ENCODE peak calls at places on chromosomes 11 and 22, in seven cellular contexts. Y, J, D, C, R, P and B are unnamed samples.

GRCh38 chr11:117185739-117186430 is 7.3 kb downstream of the SIDT2 start:
- DNase-seq in P (no peak), D (no peak), R (no peak), C (peak; percentile 12), J (peak; percentile 26), Y (no peak), B (no peak)

GRCh38 chr11:59641156-59641555 is 25.6 kb upstream of the OSBP start:
- DNase-seq in R (no peak), C (no peak), P (no peak), J (no peak), D (no peak), Y (no peak), B (no peak)

GRCh38 chr11:61702701-61703312 is 22.6 kb downstream of the DAGLA start:
- DNase-seq in Y (no peak), D (no peak), P (no peak), R (no peak), J (no peak), C (no peak), B (no peak)

GRCh38 chr22:48720662-48721393 is 1106.8 kb downstream of the BRD1 start:
- DNase-seq in P (no peak), Y (no peak), J (no peak), R (no peak), D (no peak), C (no peak), B (no peak)

GRCh38 chr22:48239461-48240164 is 1477.2 kb downstream of the TBC1D22A start:
- DNase-seq in J (peak; percentile 77), R (no peak), C (peak; percentile 7), Y (no peak), P (no peak), D (no peak), B (no peak)

GRCh38 chr11:67284811-67285540 is 4.1 kb upstream of the ANKRD13D start:
- DNase-seq in Y (no peak), J (no peak), D (peak; percentile 12), P (no peak), R (peak; percentile 37), C (no peak), B (no peak)

GRCh38 chr22:50694099-50694498 is 21.5 kb downstream of the SHANK3 start:
- DNase-seq in J (no peak), P (no peak), C (no peak), Y (no peak), R (no peak), D (no peak), B (no peak)

GRCh38 chr11:86719781-86720463 is 47.5 kb upstream of the ME3 start:
- DNase-seq in C (no peak), P (no peak), D (no peak), R (no peak), Y (peak; percentile 56), J (peak; percentile 44), B (no peak)

GRCh38 chr22:46803031-46803880 is 40.8 kb downstream of the TBC1D22A start:
- DNase-seq in P (peak; percentile 86), C (peak; percentile 54), Y (peak; percentile 53), R (no peak), J (peak; percentile 90), D (no peak), B (peak; percentile 65)

GRCh38 chr11:116180806-116181600 is 591.8 kb downstream of the BUD13 start:
- DNase-seq in D (no peak), R (no peak), C (no peak), P (no peak), Y (no peak), J (peak; percentile 41), B (no peak)

GRCh38 chr11:73565804-73566203 is 32.1 kb downstream of the FAM168A start:
- DNase-seq in Y (no peak), R (no peak), D (no peak), J (no peak), C (no peak), P (no peak), B (no peak)

GRCh38 chr22:22925795-22926358 is 38.3 kb downstream of the IGLL5 start:
- DNase-seq in P (no peak), D (no peak), Y (no peak), C (no peak), J (no peak), R (no peak), B (no peak)

GRCh38 chr22:22925146-22925794 is 37.7 kb downstream of the IGLL5 start:
- DNase-seq in R (no peak), C (no peak), J (no peak), P (no peak), D (no peak), Y (no peak), B (no peak)

GRCh38 chr22:22927888-22928665 is 40.5 kb downstream of the IGLL5 start:
- DNase-seq in D (no peak), R (no peak), Y (no peak), P (no peak), J (no peak), C (no peak), B (no peak)

GRCh38 chr22:22927196-22927887 is 39.7 kb downstream of the IGLL5 start:
- DNase-seq in C (no peak), P (no peak), R (no peak), J (no peak), D (no peak), Y (no peak), B (no peak)

DNA sequence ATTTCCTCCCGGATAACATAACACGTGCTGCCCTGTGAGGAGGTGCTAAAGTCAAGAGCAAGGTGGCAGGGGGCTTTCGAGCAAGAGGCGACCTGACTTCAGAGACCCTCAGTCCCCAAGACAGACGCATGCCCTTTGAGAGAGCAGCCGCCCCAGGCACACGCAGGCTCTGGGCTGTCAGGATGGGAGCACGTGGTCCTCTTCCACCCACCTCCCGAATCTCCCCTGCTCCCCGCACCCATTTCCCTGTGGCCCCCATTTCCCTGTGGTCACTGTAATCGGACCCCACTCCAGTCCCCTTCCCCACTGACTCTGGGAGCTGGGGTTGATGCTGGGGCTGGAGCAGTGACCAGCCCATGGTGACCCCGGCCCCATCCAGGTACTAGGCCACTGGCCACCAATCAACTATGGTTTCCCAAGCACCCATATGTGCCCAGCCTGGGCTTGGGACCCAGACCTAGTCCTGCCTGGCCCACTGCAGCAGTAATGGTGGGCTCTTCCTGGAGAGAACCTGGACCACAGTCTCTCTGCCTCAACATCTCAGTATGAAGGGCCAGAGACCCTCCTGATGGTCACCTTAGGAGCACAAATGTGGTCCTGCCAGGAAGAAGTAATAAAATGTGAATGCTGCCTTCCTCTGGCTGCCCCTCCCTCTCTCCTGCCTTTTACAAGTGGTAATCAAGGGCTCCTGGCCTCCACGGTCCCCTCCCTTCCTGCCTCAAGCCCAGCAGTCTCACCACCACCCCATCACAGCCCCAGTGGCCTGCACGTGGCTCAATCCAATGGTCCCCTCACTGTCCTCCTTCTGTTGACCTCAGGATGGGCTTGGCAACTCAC is 39.0 kb downstream of the IGLL5 start:
- DNase-seq in D (no peak), R (no peak), J (peak; percentile 59), Y (no peak), C (no peak), P (no peak), B (no peak)
- H3K4me1 ChIP-seq in D (no peaks in the 10 kb centered on the region), R (no peaks in the 10 kb centered on the region), J (peaks cover 13% of the 10 kb centered on the region), Y (no peaks in the 10 kb centered on the region), C (no peaks in the 10 kb centered on the region), P (no peaks in the 10 kb centered on the region), B (no peaks in the 10 kb centered on the region)

DNA sequence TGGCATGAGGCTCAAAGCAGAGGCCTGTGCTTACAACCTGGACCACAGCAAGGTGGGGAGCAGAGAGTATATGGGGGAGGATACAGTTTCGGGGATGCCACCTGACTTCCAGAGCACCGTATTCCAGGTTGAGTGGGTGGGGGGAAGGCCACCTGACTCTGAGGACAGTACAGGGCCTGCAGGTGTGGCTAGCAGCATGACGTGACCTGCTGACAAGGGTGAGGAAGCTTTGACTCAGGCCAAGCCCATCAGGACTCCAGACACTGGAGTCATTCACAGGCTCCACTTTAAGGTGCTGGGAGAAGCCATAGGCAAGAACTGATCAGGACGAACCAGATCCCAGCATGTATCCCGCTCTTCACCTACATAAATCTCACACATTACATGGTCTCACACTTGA is 34.6 kb upstream of the CRTAM start:
- DNase-seq in C (no peak), P (no peak), D (no peak), J (no peak), R (no peak), Y (no peak), B (no peak)
- H3K27ac ChIP-seq in C (no peak overlapping the region), P (no peak overlapping the region), D (no peak overlapping the region), J (no peak overlapping the region), R (no peak overlapping the region), Y (no peak overlapping the region), B (no peak overlapping the region)

DNA sequence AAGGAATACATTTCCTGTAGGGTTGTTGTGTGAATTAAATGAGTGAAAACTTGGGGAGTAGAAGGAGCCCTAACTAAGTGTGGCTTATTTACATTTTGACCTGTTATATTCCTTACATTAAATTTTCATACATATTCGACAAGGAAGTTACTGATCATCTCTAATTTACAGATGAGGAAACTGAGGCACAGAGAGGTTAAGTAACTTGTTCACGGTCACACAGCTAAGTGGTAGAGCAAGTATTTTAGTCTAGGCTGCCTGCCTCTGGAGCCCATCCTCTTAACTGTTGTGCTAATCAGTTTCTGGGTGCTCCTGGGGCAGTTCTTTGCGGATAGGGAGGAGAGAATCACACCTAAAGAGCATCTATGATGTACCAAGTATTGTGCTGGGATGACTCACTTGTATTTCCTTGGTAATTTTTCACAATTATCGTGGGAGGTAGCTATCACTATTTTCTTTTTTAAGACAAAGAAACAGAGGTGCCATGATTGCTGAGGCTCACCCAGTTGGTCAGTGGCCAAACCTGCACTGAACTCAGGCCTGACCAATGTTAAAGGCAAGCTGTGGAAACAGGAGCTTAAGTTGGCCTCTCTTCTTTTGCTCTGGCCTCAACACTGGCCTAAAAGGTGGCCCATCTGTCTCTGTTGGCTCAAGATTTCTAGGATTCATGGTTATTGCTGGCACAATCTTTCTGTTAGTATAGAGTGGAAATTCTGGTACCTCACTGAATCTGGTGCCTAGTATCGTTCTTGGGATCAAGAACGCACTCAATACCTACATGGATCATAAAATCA is 2.9 kb upstream of the ELF5 start:
- DNase-seq in J (no peak), D (no peak), R (no peak), Y (no peak), P (no peak), C (no peak), B (no peak)
- H3K4me1 ChIP-seq in J (peaks cover 3% of the 10 kb centered on the region), D (no peaks in the 10 kb centered on the region), R (no peaks in the 10 kb centered on the region), Y (no peaks in the 10 kb centered on the region), P (peaks cover 4% of the 10 kb centered on the region), C (no peaks in the 10 kb centered on the region), B (peaks cover 1% of the 10 kb centered on the region)

GRCh38 chr11:6571434-6572008 is 31.9 kb downstream of the RRP8 start:
- DNase-seq in P (no peak), R (no peak), D (no peak), Y (no peak), C (no peak), J (peak; percentile 61), B (no peak)

GRCh38 chr11:6568191-6568918 is 35.1 kb downstream of the RRP8 start:
- DNase-seq in C (peak; percentile 36), R (peak; percentile 58), J (peak; percentile 81), P (peak; percentile 65), D (no peak), Y (no peak), B (no peak)

GRCh38 chr11:6567371-6567745 is 36.1 kb downstream of the RRP8 start:
- DNase-seq in J (no peak), R (no peak), D (no peak), Y (no peak), C (no peak), P (no peak), B (no peak)

GRCh38 chr11:6570691-6571427 is 32.6 kb downstream of the RRP8 start:
- DNase-seq in D (peak; percentile 74), Y (no peak), J (peak; percentile 61), P (no peak), R (no peak), C (no peak), B (no peak)

GRCh38 chr11:6569706-6570105 is 33.7 kb downstream of the RRP8 start:
- DNase-seq in C (no peak), J (no peak), D (no peak), Y (no peak), R (no peak), P (no peak), B (no peak)
- H3K27ac ChIP-seq in C (no peak overlapping the region), J (no peak overlapping the region), D (no peak overlapping the region), Y (no peak overlapping the region), R (no peak overlapping the region), P (no peak overlapping the region), B (no peak overlapping the region)

GRCh38 chr22:30198152-30198845 is 48.3 kb downstream of the LIF start:
- DNase-seq in P (no peak), D (no peak), R (no peak), C (no peak), J (peak; percentile 13), Y (no peak), B (no peak)
- H3K4me1 ChIP-seq in P (peaks cover 7% of the 10 kb centered on the region), D (no peaks in the 10 kb centered on the region), R (peaks cover 14% of the 10 kb centered on the region), C (peaks cover 25% of the 10 kb centered on the region), J (peaks cover 4% of the 10 kb centered on the region), Y (peaks cover 57% of the 10 kb centered on the region), B (peaks cover 6% of the 10 kb centered on the region)